ENCODE peak calls at places on chromosomes 3 and 15, in eight cellular contexts. V, O, X, Z, A, Y, Q and J are unnamed samples.

GRCh38 chr3:119237299-119237698 is 3.4 kb downstream of the B4GALT4 start:
- DNase-seq in V (no peak), X (no peak), Z (no peak), A (no peak), O (no peak), Q (no peak), Y (no peak), J (no peak)

GRCh38 chr15:63250312-63250965 is 27.0 kb upstream of the APH1B start:
- DNase-seq in X (no peak), Q (peak), Z (no peak), A (no peak), V (no peak), Y (no peak), O (no peak), J (no peak)

GRCh38 chr15:81485806-81486205 is 111.8 kb upstream of the TMC3 start:
- DNase-seq in X (no peak), Z (no peak), Y (no peak), A (no peak), O (no peak), Q (no peak), V (no peak), J (no peak)

GRCh38 chr3:30475038-30475808 is 131.2 kb upstream of the TGFBR2 start:
- DNase-seq in V (no peak), O (peak), Q (no peak), X (no peak), Z (no peak), Y (peak), A (no peak), J (no peak)

GRCh38 chr15:90956551-90957104 is 1.9 kb downstream of the RCCD1 start:
- DNase-seq in O (peak), X (no peak), V (peak), Q (peak), Z (peak), A (peak), Y (peak), J (peak)

GRCh38 chr3:179701176-179701827 is 48.5 kb downstream of the USP13 start:
- DNase-seq in O (no peak), X (no peak), Y (no peak), V (no peak), A (no peak), Z (no peak), Q (no peak), J (no peak)

GRCh38 chr15:100434038-100434437 is 92.3 kb upstream of the ADAMTS17 start:
- DNase-seq in V (no peak), X (no peak), Y (no peak), A (no peak), Q (no peak), Z (no peak), O (no peak), J (no peak)

GRCh38 chr15:61367953-61368352 is 138.9 kb upstream of the RORA start:
- DNase-seq in Z (no peak), A (no peak), V (peak), Y (peak), O (no peak), Q (no peak), X (no peak), J (no peak)

GRCh38 chr15:38853608-38854007 is 289.0 kb upstream of the RASGRP1 start:
- DNase-seq in A (no peak), Y (peak), O (peak), X (peak), Q (peak), Z (no peak), V (peak), J (no peak)

GRCh38 chr15:48447657-48448056 is 116.4 kb downstream of the DUT start:
- DNase-seq in V (no peak), A (no peak), O (no peak), Y (no peak), Z (no peak), Q (peak), X (no peak), J (no peak)

GRCh38 chr3:121436074-121436473 is 109.7 kb downstream of the POLQ start:
- DNase-seq in Q (no peak), A (no peak), O (no peak), Z (no peak), Y (no peak), X (no peak), V (no peak), J (no peak)

GRCh38 chr3:171315101-171315500 is 145.1 kb downstream of the TNIK start:
- DNase-seq in Q (no peak), A (no peak), Y (no peak), X (no peak), O (no peak), V (no peak), Z (no peak), J (no peak)

GRCh38 chr3:108588616-108589015 is 622 bp downstream of the CIP2A start:
- DNase-seq in A (no peak), Y (no peak), Q (peak), X (peak), V (no peak), Z (no peak), O (no peak), J (no peak)

GRCh38 chr3:77475545-77475944 is 435.6 kb downstream of the ROBO2 start:
- DNase-seq in Y (no peak), Q (no peak), O (no peak), X (no peak), Z (no peak), V (no peak), A (no peak), J (no peak)

GRCh38 chr15:101250931-101251829 is 668 bp downstream of the CHSY1 start:
- DNase-seq in Z (peak), Y (no peak), X (no peak), O (peak), A (peak), Q (peak), V (peak), J (no peak)

GRCh38 chr3:129228891-129229585 is 20.4 kb upstream of the COPG1 start:
- DNase-seq in A (peak), Z (no peak), Y (no peak), Q (peak), V (peak), O (no peak), X (peak), J (no peak)

GRCh38 chr3:13011369-13012227 is 61.6 kb downstream of the IQSEC1 start:
- DNase-seq in Q (no peak), Y (peak), O (peak), A (no peak), Z (no peak), V (no peak), X (peak), J (no peak)

GRCh38 chr15:31347067-31347975 is 20.7 kb downstream of the KLF13 start:
- DNase-seq in O (no peak), Z (no peak), A (no peak), V (no peak), X (no peak), Y (peak), Q (no peak), J (no peak)

GRCh38 chr3:108297636-108298035 is 1.3 kb downstream of the HHLA2 start:
- DNase-seq in O (no peak), V (no peak), Z (peak), X (no peak), Y (no peak), Q (no peak), A (no peak), J (no peak)

GRCh38 chr15:26866298-26867198 is at the start of gene GABRA5:
- DNase-seq in X (no peak), Q (peak), Y (no peak), A (peak), O (no peak), V (peak), Z (peak), J (no peak)

GRCh38 chr15:99430881-99431401 is 134.8 kb upstream of the MEF2A start:
- DNase-seq in V (no peak), A (no peak), O (no peak), Q (no peak), Y (no peak), Z (peak), X (no peak), J (peak)

GRCh38 chr3:131147534-131147933 is 120.9 kb downstream of the NEK11 start:
- DNase-seq in Q (no peak), V (no peak), A (no peak), Y (no peak), X (peak), O (no peak), Z (no peak), J (no peak)

GRCh38 chr3:119769394-119770149 is 12.3 kb upstream of the NR1I2 start:
- DNase-seq in Z (no peak), Y (no peak), O (no peak), A (no peak), Q (peak), V (no peak), X (no peak), J (no peak)

GRCh38 chr3:133444071-133444774 is 44.4 kb downstream of the BFSP2 start:
- DNase-seq in A (no peak), Y (no peak), O (no peak), V (peak), Z (peak), X (no peak), Q (peak), J (no peak)

GRCh38 chr3:160618363-160618762 is 53.0 kb upstream of the KPNA4 start:
- DNase-seq in Q (no peak), A (no peak), Z (peak), Y (no peak), O (no peak), X (no peak), V (no peak), J (no peak)

GRCh38 chr3:185152433-185153169 is at the start of gene C3orf70:
- DNase-seq in V (peak), Y (peak), Z (peak), O (peak), Q (peak), A (peak), X (peak), J (peak)

GRCh38 chr3:34106879-34107278 is 308.4 kb downstream of the PDCD6IP start:
- DNase-seq in X (peak), A (peak), Y (peak), V (peak), Q (peak), O (peak), Z (no peak), J (no peak)

GRCh38 chr3:196979545-196979944 is 10.9 kb upstream of the PIGZ start:
- DNase-seq in X (no peak), Z (no peak), A (no peak), V (no peak), Q (peak), O (no peak), Y (no peak), J (no peak)

GRCh38 chr3:5766848-5767247 is 579.3 kb downstream of the EDEM1 start:
- DNase-seq in O (no peak), X (no peak), V (no peak), Z (no peak), A (no peak), Y (no peak), Q (no peak), J (no peak)

DNA sequence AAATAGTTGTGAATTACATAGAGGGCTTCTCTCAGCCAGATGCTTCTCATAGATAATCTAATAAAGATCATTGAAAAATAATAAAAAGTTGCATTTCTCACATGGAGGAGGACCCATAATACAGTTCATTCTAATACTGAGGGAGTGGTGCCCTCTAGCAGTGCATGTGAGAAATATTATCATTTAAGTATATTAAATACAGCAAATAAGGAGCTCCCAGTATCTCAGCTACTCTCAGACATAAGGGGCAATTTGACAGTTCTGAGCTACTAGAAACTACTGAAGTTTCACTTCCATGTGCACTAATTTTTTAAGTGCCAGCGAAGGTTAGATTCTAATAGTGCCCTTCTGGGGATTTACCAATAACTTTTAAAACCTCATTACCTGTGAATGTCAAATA is 188.3 kb downstream of the IL5RA start:
- DNase-seq in Q (peak), Z (no peak), V (peak), A (peak), O (peak), Y (peak), X (peak), J (no peak)
- TF ChIP-seq CTCF in Q (no peak), Z (no peak), V (peak), A (peak), O (peak), Y (peak), X (peak), J (peak)

GRCh38 chr15:72685301-72685924 is 569 bp downstream of the HIGD2B start:
- DNase-seq in Y (peak), A (no peak), V (no peak), Q (no peak), X (peak), Z (no peak), O (no peak), J (no peak)
- TF ChIP-seq CTCF in Y (no peak), A (peak), V (no peak), Q (no peak), X (no peak), Z (no peak), O (no peak), J (peak)

DNA sequence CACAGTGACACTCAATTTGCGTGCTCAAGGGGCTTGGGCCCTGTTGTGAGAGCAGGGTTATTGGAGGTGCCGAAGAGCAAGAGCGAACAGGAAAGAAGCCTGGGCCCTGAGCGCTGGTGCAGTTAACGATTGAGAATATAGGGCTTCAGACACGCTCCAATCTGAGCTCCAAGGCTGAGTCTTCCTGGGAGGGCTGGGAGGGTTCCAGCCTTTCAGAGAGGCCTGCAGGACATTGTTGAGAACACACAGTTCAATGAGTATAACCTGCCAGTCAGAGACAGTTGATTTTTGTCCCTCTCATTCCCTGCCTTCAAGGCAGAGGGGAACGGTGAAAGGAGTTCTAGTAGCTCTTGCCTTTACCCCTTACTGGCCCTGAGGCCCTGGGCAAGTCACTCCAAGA is 47.3 kb downstream of the GLDN start:
- DNase-seq in O (no peak), A (no peak), Y (no peak), V (no peak), Z (no peak), Q (no peak), X (no peak), J (no peak)
- TF ChIP-seq CTCF in O (no peak), A (no peak), Y (no peak), V (no peak), Z (no peak), Q (no peak), X (no peak), J (no peak)

GRCh38 chr15:65071381-65071811 is 3.6 kb upstream of the RASL12 start:
- DNase-seq in Y (no peak), V (no peak), Z (no peak), O (no peak), Q (no peak), X (no peak), A (no peak), J (peak)
- TF ChIP-seq CTCF in Y (no peak), V (no peak), Z (no peak), O (no peak), Q (no peak), X (no peak), A (no peak), J (no peak)

GRCh38 chr3:115270849-115271248 is 123.8 kb upstream of the ZBTB20 start:
- DNase-seq in V (no peak), O (no peak), Y (no peak), A (no peak), X (no peak), Q (no peak), Z (no peak), J (no peak)
- TF ChIP-seq CTCF in V (no peak), O (no peak), Y (no peak), A (no peak), X (no peak), Q (no peak), Z (no peak), J (no peak)

DNA sequence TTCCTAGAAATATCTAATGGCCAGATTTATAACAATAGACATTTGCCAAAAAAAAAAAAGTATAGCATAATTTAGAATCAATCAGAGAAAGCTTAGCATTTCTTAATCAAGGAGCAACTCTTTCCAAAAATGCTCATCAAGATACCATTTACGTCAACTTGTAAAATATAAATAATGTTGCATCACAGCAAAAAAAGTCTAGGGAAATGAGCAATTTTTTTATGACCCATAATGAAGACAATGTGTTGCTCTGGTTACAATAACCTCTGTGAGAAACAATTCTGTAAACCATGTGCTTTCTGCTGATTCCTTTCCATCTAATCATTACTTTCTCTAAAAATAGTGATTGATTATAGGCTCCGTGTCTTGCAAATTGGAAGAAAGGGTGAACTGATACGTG is 36.3 kb downstream of the KBTBD8 start:
- DNase-seq in X (no peak), Z (no peak), A (no peak), O (no peak), Q (peak), Y (no peak), V (no peak), J (no peak)
- TF ChIP-seq CTCF in X (no peak), Z (no peak), A (no peak), O (no peak), Q (no peak), Y (no peak), V (no peak), J (no peak)

GRCh38 chr3:189270248-189270832 is 98.6 kb downstream of the TPRG1 start:
- DNase-seq in X (peak), A (no peak), Y (peak), O (no peak), Q (peak), Z (peak), V (peak), J (peak)
- TF ChIP-seq CTCF in X (peak), A (peak), Y (peak), O (peak), Q (peak), Z (peak), V (peak), J (peak)

DNA sequence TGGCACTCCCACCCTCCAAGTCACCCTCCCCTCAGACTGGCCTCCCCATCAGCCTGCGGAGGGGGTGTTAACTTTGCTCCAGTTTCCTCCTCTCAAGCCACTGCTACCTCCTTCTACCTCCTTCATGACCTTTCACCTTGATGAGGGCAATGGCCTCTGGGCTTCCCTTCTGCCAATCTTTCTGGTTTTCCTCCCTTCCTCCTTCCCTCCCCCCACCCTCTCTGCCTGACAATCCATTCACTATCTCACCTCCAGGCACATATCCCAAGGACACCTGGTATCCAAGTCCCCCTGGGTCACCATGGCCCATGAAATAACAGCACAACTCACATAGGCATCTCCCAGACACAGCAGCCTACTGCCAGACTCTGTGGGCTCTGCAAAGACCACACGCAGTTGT is 80.0 kb downstream of the WWTR1 start:
- DNase-seq in O (no peak), Y (no peak), X (no peak), A (no peak), V (no peak), Z (no peak), Q (no peak), J (no peak)
- TF ChIP-seq CTCF in O (no peak), Y (no peak), X (no peak), A (no peak), V (no peak), Z (no peak), Q (no peak), J (no peak)